ENCODE peak calls at places on chromosomes 2 and 18, in seven cellular contexts. C is astrocyte; N is epithelial cell of prostate; X is skeletal muscle cell; K is activated T-cell treated with anti-CD3 and anti-CD28 coated beads for 1 hour; Z is naive thymus-derived CD8-positive, alpha-beta T cell; D is Kasumi-1. F is an unnamed sample.

GRCh38 chr2:241598487-241598886 is 38.5 kb downstream of the THAP4 start:
- DNase-seq in C (no peak), N (no peak), X (no peak), K (no peak), Z (no peak), D (no peak), F (no peak)

GRCh38 chr2:40488927-40489677 is 37.2 kb upstream of the SLC8A1 start:
- DNase-seq in C (peak), N (no peak), X (no peak), K (no peak), Z (no peak), D (no peak), F (peak)

GRCh38 chr2:120399889-120400240 is 53.9 kb downstream of the INHBB start:
- DNase-seq in C (no peak), N (no peak), X (no peak), K (no peak), Z (peak), D (no peak), F (no peak)

GRCh38 chr18:70384181-70384790 is 95.4 kb downstream of the SOCS6 start:
- DNase-seq in C (peak), N (peak), X (peak), K (no peak), Z (no peak), D (no peak), F (peak)

GRCh38 chr2:189444322-189444721 is 3.0 kb downstream of the WDR75 start:
- DNase-seq in C (no peak), N (no peak), X (no peak), K (no peak), Z (no peak), D (peak), F (peak)

GRCh38 chr2:14634223-14634884 is 1.8 kb downstream of the LRATD1 start:
- DNase-seq in C (peak), N (peak), X (peak), K (no peak), Z (no peak), D (no peak), F (peak)

GRCh38 chr2:29259221-29259620 is 144.0 kb downstream of the CLIP4 start:
- DNase-seq in C (peak), N (no peak), X (no peak), K (no peak), Z (no peak), D (no peak), F (no peak)

GRCh38 chr2:177692828-177693269 is 300.3 kb downstream of the AGPS start:
- DNase-seq in C (no peak), N (peak), X (no peak), K (no peak), Z (no peak), D (no peak), F (peak)

GRCh38 chr2:49225126-49225525 is 70.8 kb upstream of the FSHR start:
- DNase-seq in C (peak), N (no peak), X (no peak), K (no peak), Z (no peak), D (no peak), F (no peak)

GRCh38 chr18:31430072-31430471 is 17.5 kb upstream of the DSG3 start:
- DNase-seq in C (no peak), N (no peak), X (no peak), K (no peak), Z (no peak), D (no peak), F (no peak)

GRCh38 chr2:38750011-38750792 is 959 bp downstream of the SRSF7 start:
- DNase-seq in C (no peak), N (no peak), X (no peak), K (peak), Z (peak), D (no peak), F (no peak)

GRCh38 chr2:209872675-209873074 is 101.0 kb downstream of the UNC80 start:
- DNase-seq in C (peak), N (peak), X (no peak), K (no peak), Z (no peak), D (no peak), F (no peak)

GRCh38 chr2:202950592-202950991 is 38.5 kb downstream of the CARF start:
- DNase-seq in C (no peak), N (no peak), X (no peak), K (no peak), Z (no peak), D (peak), F (no peak)

GRCh38 chr2:18423636-18424035 is 136.8 kb downstream of the RDH14 start:
- DNase-seq in C (no peak), N (no peak), X (no peak), K (no peak), Z (no peak), D (no peak), F (no peak)

GRCh38 chr2:227939271-227940027 is 68.0 kb downstream of the DAW1 start:
- DNase-seq in C (peak), N (peak), X (no peak), K (no peak), Z (no peak), D (no peak), F (no peak)